ENCODE peak calls at places on chromosome 12, in four cellular contexts. One of them, this sample, is unnamed.

GRCh38 chr12:65655074-65655493 is 169.2 kb upstream of the HMGA2 start:
- DNase-seq in K562: peak
- DNase-seq in HepG2: no peak
- DNase-seq in GM12878: no peak
- DNase-seq in this sample: no peak

GRCh38 chr12:120677765-120678473 is 9.0 kb upstream of the MLEC start:
- DNase-seq in GM12878: peak
- DNase-seq in HepG2: no peak
- DNase-seq in K562: no peak
- DNase-seq in this sample: peak

GRCh38 chr12:87796961-87797516 is 232.2 kb downstream of the C12orf50 start:
- DNase-seq in GM12878: no peak
- DNase-seq in K562: no peak
- DNase-seq in HepG2: no peak
- DNase-seq in this sample: no peak

GRCh38 chr12:16021666-16022065 is 110.5 kb downstream of the DERA start:
- DNase-seq in K562: no peak
- DNase-seq in HepG2: no peak
- DNase-seq in GM12878: no peak
- DNase-seq in this sample: no peak

GRCh38 chr12:47850153-47851084 is 30.7 kb upstream of the HDAC7 start:
- DNase-seq in HepG2: peak
- DNase-seq in GM12878: no peak
- DNase-seq in K562: peak
- DNase-seq in this sample: no peak

GRCh38 chr12:9851927-9852326 is 17.2 kb downstream of the CLEC2B start:
- DNase-seq in HepG2: no peak
- DNase-seq in K562: no peak
- DNase-seq in GM12878: no peak
- DNase-seq in this sample: no peak

GRCh38 chr12:101719566-101719965 is 19.7 kb downstream of the SYCP3 start:
- DNase-seq in HepG2: no peak
- DNase-seq in GM12878: no peak
- DNase-seq in K562: no peak
- DNase-seq in this sample: no peak

GRCh38 chr12:121248611-121249010 is 38.7 kb downstream of the P2RX4 start:
- DNase-seq in K562: no peak
- DNase-seq in GM12878: peak
- DNase-seq in HepG2: no peak
- DNase-seq in this sample: no peak

GRCh38 chr12:3178671-3179413 is 101.7 kb downstream of the TSPAN9 start:
- DNase-seq in GM12878: no peak
- DNase-seq in K562: no peak
- DNase-seq in HepG2: no peak
- DNase-seq in this sample: no peak

GRCh38 chr12:111767362-111768158 is 827 bp downstream of the ALDH2 start:
- DNase-seq in HepG2: peak
- DNase-seq in GM12878: no peak
- DNase-seq in K562: no peak
- DNase-seq in this sample: no peak

GRCh38 chr12:67592228-67593011 is 56.1 kb upstream of the DYRK2 start:
- DNase-seq in HepG2: no peak
- DNase-seq in GM12878: peak
- DNase-seq in K562: no peak
- DNase-seq in this sample: no peak

GRCh38 chr12:79326663-79327062 is 364.1 kb downstream of the PAWR start:
- DNase-seq in K562: no peak
- DNase-seq in GM12878: no peak
- DNase-seq in HepG2: no peak
- DNase-seq in this sample: no peak

GRCh38 chr12:126684703-126685102 is 1582.3 kb upstream of the TMEM132C start:
- DNase-seq in K562: no peak
- DNase-seq in GM12878: no peak
- DNase-seq in HepG2: no peak
- DNase-seq in this sample: no peak

GRCh38 chr12:67042697-67043131 is 226.4 kb upstream of the CAND1 start:
- DNase-seq in K562: no peak
- DNase-seq in GM12878: no peak
- DNase-seq in HepG2: no peak
- DNase-seq in this sample: no peak

GRCh38 chr12:46364777-46365580 is 7.6 kb downstream of the SLC38A2 start:
- DNase-seq in HepG2: peak
- DNase-seq in GM12878: no peak
- DNase-seq in K562: no peak
- DNase-seq in this sample: no peak

GRCh38 chr12:106307176-106307575 is 4.6 kb downstream of the TCP11L2 start:
- DNase-seq in K562: no peak
- DNase-seq in GM12878: no peak
- DNase-seq in HepG2: no peak
- DNase-seq in this sample: no peak

GRCh38 chr12:63206908-63207307 is 55.9 kb upstream of the AVPR1A start:
- DNase-seq in GM12878: no peak
- DNase-seq in HepG2: no peak
- DNase-seq in K562: no peak
- DNase-seq in this sample: no peak

GRCh38 chr12:131459666-131460365 is 251.1 kb upstream of the SFSWAP start:
- DNase-seq in GM12878: no peak
- DNase-seq in HepG2: no peak
- DNase-seq in K562: no peak
- DNase-seq in this sample: no peak

GRCh38 chr12:57483466-57483865 is 3.8 kb upstream of the ARHGAP9 start:
- DNase-seq in GM12878: no peak
- DNase-seq in HepG2: no peak
- DNase-seq in K562: no peak
- DNase-seq in this sample: no peak

GRCh38 chr12:120698677-120699076 is 11.6 kb upstream of the UNC119B start:
- DNase-seq in HepG2: no peak
- DNase-seq in GM12878: no peak
- DNase-seq in K562: no peak
- DNase-seq in this sample: no peak

GRCh38 chr12:29710104-29710503 is 73.6 kb downstream of the TMTC1 start:
- DNase-seq in K562: no peak
- DNase-seq in HepG2: no peak
- DNase-seq in GM12878: no peak
- DNase-seq in this sample: no peak

GRCh38 chr12:11630046-11630706 is 19.3 kb upstream of the ETV6 start:
- DNase-seq in HepG2: no peak
- DNase-seq in K562: no peak
- DNase-seq in GM12878: no peak
- DNase-seq in this sample: peak

GRCh38 chr12:76183459-76184186 is 99.1 kb upstream of the NAP1L1 start:
- DNase-seq in K562: peak
- DNase-seq in GM12878: peak
- DNase-seq in HepG2: peak
- DNase-seq in this sample: no peak

GRCh38 chr12:51851408-51852097 is 3.0 kb upstream of the FIGNL2 start:
- DNase-seq in GM12878: no peak
- DNase-seq in HepG2: no peak
- DNase-seq in K562: no peak
- DNase-seq in this sample: no peak

GRCh38 chr12:93378373-93379310 is 917 bp downstream of the NUDT4 start:
- DNase-seq in HepG2: no peak
- DNase-seq in GM12878: no peak
- DNase-seq in K562: peak
- DNase-seq in this sample: no peak

GRCh38 chr12:80268924-80269749 is 169.8 kb downstream of the OTOGL start:
- DNase-seq in GM12878: no peak
- DNase-seq in HepG2: no peak
- DNase-seq in K562: no peak
- DNase-seq in this sample: no peak

GRCh38 chr12:2051700-2052625 is 824 bp upstream of the CACNA1C start:
- DNase-seq in HepG2: no peak
- DNase-seq in K562: no peak
- DNase-seq in GM12878: no peak
- DNase-seq in this sample: no peak

GRCh38 chr12:57315681-57316080 is 64.7 kb upstream of the STAC3 start:
- DNase-seq in HepG2: no peak
- DNase-seq in K562: no peak
- DNase-seq in GM12878: no peak
- DNase-seq in this sample: no peak

GRCh38 chr12:2902287-2902880 is 11.7 kb downstream of the TULP3 start:
- DNase-seq in K562: no peak
- DNase-seq in HepG2: no peak
- DNase-seq in GM12878: no peak
- DNase-seq in this sample: no peak

GRCh38 chr12:101877816-101878811 is 734 bp downstream of the DRAM1 start:
- DNase-seq in HepG2: peak
- DNase-seq in K562: peak
- DNase-seq in GM12878: no peak
- DNase-seq in this sample: no peak

GRCh38 chr12:43063642-43064041 is 474.1 kb upstream of the PRICKLE1 start:
- DNase-seq in HepG2: no peak
- DNase-seq in GM12878: no peak
- DNase-seq in K562: no peak
- DNase-seq in this sample: no peak

GRCh38 chr12:21992823-21993222 is 51.6 kb upstream of the ABCC9 start:
- DNase-seq in GM12878: no peak
- DNase-seq in HepG2: no peak
- DNase-seq in K562: peak
- DNase-seq in this sample: no peak

GRCh38 chr12:82047480-82047879 is 288.3 kb upstream of the PPFIA2 start:
- DNase-seq in K562: no peak
- DNase-seq in GM12878: no peak
- DNase-seq in HepG2: no peak
- DNase-seq in this sample: no peak

GRCh38 chr12:50325890-50326391 is 42.6 kb upstream of the LIMA1 start:
- DNase-seq in GM12878: no peak
- DNase-seq in HepG2: peak
- DNase-seq in K562: no peak
- DNase-seq in this sample: no peak

GRCh38 chr12:76470028-76470939 is 89.3 kb downstream of the OSBPL8 start:
- DNase-seq in K562: peak
- DNase-seq in HepG2: no peak
- DNase-seq in GM12878: peak
- DNase-seq in this sample: no peak

GRCh38 chr12:25130741-25131188 is 64.2 kb downstream of the DNAI7 start:
- DNase-seq in GM12878: no peak
- DNase-seq in K562: peak
- DNase-seq in HepG2: peak
- DNase-seq in this sample: no peak
- TF ChIP-seq HDAC6 in GM12878: no peak
- TF ChIP-seq HDAC6 in K562: no peak
- TF ChIP-seq HDAC6 in HepG2: no peak
- TF ChIP-seq HDAC6 in this sample: no peak

DNA sequence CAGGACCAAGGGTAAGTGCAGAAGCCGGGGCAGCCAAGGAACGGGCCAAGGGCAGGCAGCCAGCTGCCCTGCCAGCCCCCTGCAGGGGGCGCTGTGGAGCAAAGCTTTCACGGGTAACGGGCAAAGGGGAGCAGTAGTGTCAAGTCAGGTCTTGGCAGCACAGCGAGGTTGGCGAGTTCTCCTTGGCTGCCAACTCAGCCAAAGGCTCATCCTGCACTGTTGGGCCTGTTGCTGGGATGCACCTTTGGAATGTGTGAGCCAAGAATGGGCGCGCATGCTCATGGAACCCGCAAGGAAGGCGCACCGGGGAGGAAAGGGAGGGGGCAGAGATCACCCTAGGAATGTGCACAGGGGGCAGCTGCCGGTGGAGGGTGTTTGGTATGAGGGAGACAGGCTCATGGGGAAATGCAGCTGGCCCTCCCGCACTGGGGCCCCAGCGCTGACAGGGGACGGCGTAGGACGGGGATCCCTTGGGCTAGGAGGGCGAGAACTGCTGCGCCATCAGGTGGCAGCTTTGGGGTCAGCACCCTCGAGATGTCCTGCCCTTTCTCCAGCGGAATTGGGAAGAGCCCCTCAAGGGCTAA is 138.0 kb downstream of the ASCL4 start:
- DNase-seq in GM12878: no peak
- DNase-seq in K562: peak
- DNase-seq in HepG2: no peak
- DNase-seq in this sample: no peak
- TF ChIP-seq HDAC6 in GM12878: no peak
- TF ChIP-seq HDAC6 in K562: no peak
- TF ChIP-seq HDAC6 in HepG2: no peak
- TF ChIP-seq HDAC6 in this sample: no peak

GRCh38 chr12:130044991-130045621 is 117.2 kb upstream of the FZD10 start:
- DNase-seq in HepG2: peak
- DNase-seq in K562: no peak
- DNase-seq in GM12878: no peak
- DNase-seq in this sample: no peak
- TF ChIP-seq HDAC6 in HepG2: no peak
- TF ChIP-seq HDAC6 in K562: no peak
- TF ChIP-seq HDAC6 in GM12878: no peak
- TF ChIP-seq HDAC6 in this sample: no peak

DNA sequence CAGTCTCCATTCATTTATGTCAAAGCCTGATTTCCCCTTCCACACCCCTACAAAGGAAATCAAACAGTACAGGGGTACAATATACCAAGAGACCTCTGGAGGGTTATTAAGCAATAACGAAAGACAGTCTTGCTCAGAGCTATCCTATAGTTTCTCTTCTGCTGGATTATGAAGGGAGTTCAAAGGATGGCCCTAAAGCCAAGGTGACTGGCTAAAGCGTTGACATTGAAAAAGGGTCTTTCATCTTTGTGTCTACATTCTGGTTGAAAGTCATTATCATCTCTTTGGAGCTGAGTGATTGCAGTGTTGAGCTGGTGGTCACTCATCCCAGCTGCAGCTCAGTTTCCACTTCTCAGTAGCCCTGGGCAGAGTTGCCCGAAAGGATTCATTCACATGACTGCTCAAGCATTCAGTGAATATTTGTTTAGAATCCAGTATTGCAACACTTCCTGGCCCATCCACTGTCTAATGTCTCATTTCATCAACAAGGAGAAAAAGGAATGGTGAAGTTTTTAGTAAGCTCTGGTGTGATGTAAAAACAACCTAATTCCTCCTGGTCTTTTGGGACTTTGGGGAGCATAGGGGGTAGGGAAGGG is 19.2 kb upstream of the TBX5 start:
- DNase-seq in HepG2: peak
- DNase-seq in GM12878: no peak
- DNase-seq in K562: no peak
- DNase-seq in this sample: no peak
- TF ChIP-seq HDAC6 in HepG2: no peak
- TF ChIP-seq HDAC6 in GM12878: no peak
- TF ChIP-seq HDAC6 in K562: no peak
- TF ChIP-seq HDAC6 in this sample: no peak

DNA sequence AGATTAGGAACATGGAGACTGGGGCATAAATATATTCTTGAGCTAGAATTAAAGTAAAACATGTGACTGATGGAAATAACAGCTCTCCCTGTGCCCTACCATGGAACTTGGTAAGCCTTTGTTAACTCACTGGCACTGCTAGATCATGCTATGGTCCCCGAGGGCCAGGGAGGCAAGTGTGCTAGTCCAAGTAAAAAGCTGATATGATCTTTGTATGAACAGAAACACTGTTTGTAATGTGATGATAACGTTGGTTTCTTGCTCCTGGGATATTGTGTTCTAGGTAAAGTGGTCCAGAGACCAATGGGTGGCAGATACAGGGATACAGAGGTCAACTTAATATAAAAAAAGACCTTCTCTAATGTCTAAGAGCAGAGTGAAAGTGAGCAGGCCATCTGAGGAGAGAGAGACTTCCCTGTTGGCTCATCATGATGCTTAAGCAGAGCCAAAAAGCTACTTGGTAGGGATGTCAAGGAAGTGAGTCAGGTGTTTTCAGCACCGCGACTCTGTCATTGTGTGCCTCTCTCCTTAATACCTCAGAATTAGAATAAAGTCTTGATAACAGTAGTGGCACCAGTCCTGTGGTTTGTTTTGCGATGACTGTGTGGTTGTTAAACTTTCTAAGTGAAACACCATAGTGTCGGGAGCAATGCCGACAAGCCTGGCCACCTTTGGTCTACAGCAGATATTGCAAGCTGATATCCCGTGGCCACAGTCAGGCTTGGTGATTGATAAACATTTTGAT is 27.7 kb downstream of the BICD1 start:
- DNase-seq in HepG2: no peak
- DNase-seq in GM12878: peak
- DNase-seq in K562: no peak
- DNase-seq in this sample: no peak
- TF ChIP-seq HDAC6 in HepG2: no peak
- TF ChIP-seq HDAC6 in GM12878: no peak
- TF ChIP-seq HDAC6 in K562: no peak
- TF ChIP-seq HDAC6 in this sample: no peak